ENCODE peak calls at places on chromosome 20, in six cellular contexts. S is NCI-H1092; Z is stimulated activated CD4-positive, alpha-beta T cell treated with anti-CD3 and anti-CD28 coated beads, Interleukin-1b, Interleukin-23, amount 100 ng/mL, for 1 hour; T is NB4; G is T-helper 17 cell; A is posterior vena cava. J is an unnamed sample.

GRCh38 chr20:51710503-51710902 is 57.7 kb downstream of the ATP9A start:
- DNase-seq in S (no peak), Z (no peak), T (no peak), G (no peak), A (peak; percentile 35), J (no peak)

GRCh38 chr20:41136695-41137411 is 490 bp upstream of the PLCG1 start:
- DNase-seq in S (peak; percentile 81), Z (peak; percentile 77), T (peak; percentile 82), G (peak; percentile 72), A (peak; percentile 95), J (peak; percentile 17)

GRCh38 chr20:47805951-47806350 is 20.7 kb upstream of the SULF2 start:
- DNase-seq in S (no peak), Z (no peak), T (no peak), G (no peak), A (peak; percentile 73), J (no peak)

GRCh38 chr20:1816384-1817381 is 78.5 kb upstream of the SIRPA start:
- DNase-seq in S (no peak), Z (no peak), T (no peak), G (no peak), A (no peak), J (no peak)

GRCh38 chr20:57089701-57090144 is 176.7 kb downstream of the BMP7 start:
- DNase-seq in S (peak; percentile 29), Z (peak; percentile 30), T (peak; percentile 74), G (peak; percentile 34), A (peak; percentile 85), J (peak; percentile 23)

GRCh38 chr20:48761023-48761785 is 66.6 kb downstream of the PREX1 start:
- DNase-seq in S (no peak), Z (no peak), T (peak; percentile 94), G (no peak), A (peak; percentile 12), J (no peak)

GRCh38 chr20:23145281-23145700 is 59.2 kb upstream of the CD93 start:
- DNase-seq in S (no peak), Z (no peak), T (no peak), G (no peak), A (no peak), J (peak; percentile 56)

GRCh38 chr20:63653041-63653973 is at the start of gene STMN3:
- DNase-seq in S (peak; percentile 80), Z (no peak), T (peak; percentile 95), G (peak; percentile 41), A (peak; percentile 96), J (peak; percentile 83)

GRCh38 chr20:64035066-64035932 is 683 bp upstream of the C20orf204 start:
- DNase-seq in S (no peak), Z (no peak), T (no peak), G (peak; percentile 39), A (no peak), J (no peak)

GRCh38 chr20:57947421-57948176 is 237.8 kb upstream of the PMEPA1 start:
- DNase-seq in S (no peak), Z (no peak), T (no peak), G (no peak), A (peak; percentile 78), J (no peak)

GRCh38 chr20:41145821-41146620 is 8.7 kb downstream of the PLCG1 start:
- DNase-seq in S (no peak), Z (no peak), T (no peak), G (no peak), A (peak; percentile 71), J (no peak)

GRCh38 chr20:21719592-21720214 is 14.2 kb downstream of the PAX1 start:
- DNase-seq in S (peak; percentile 45), Z (no peak), T (peak; percentile 68), G (peak; percentile 11), A (no peak), J (peak; percentile 58)

GRCh38 chr20:35561671-35562070 is 19.8 kb downstream of the ERGIC3 start:
- DNase-seq in S (no peak), Z (no peak), T (no peak), G (no peak), A (no peak), J (no peak)

GRCh38 chr20:58637466-58638198 is 13.5 kb upstream of the STX16 start:
- DNase-seq in S (no peak), Z (no peak), T (no peak), G (no peak), A (no peak), J (no peak)

GRCh38 chr20:23631226-23631822 is 6.4 kb downstream of the CST3 start:
- DNase-seq in S (no peak), Z (no peak), T (no peak), G (no peak), A (no peak), J (no peak)

GRCh38 chr20:11207749-11208502 is 534.1 kb upstream of the JAG1 start:
- DNase-seq in S (no peak), Z (no peak), T (no peak), G (no peak), A (no peak), J (no peak)

GRCh38 chr20:54156522-54156921 is 17.3 kb downstream of the CYP24A1 start:
- DNase-seq in S (no peak), Z (no peak), T (no peak), G (no peak), A (no peak), J (no peak)

GRCh38 chr20:59253779-59254319 is 46.6 kb upstream of the EDN3 start:
- DNase-seq in S (no peak), Z (no peak), T (peak; percentile 95), G (peak; percentile 18), A (no peak), J (peak; percentile 4)

GRCh38 chr20:16222859-16223411 is 350.3 kb downstream of the KIF16B start:
- DNase-seq in S (no peak), Z (no peak), T (peak; percentile 25), G (no peak), A (no peak), J (no peak)

GRCh38 chr20:1341561-1342265 is 12.8 kb upstream of the SDCBP2 start:
- DNase-seq in S (no peak), Z (no peak), T (no peak), G (no peak), A (peak; percentile 46), J (no peak)

J was measured in SHP77 treated with DMSO at 0.1 percent for 48 hours.